ENCODE peak calls at places on chromosomes 4 and X, in ten cellular contexts. E is progenitor cell of endocrine pancreas, N is Peyer's patch, Z is astrocyte, T is psoas muscle, J is astrocyte of the cerebellum, A is heart left ventricle, O is esophagus squamous epithelium, K is epithelial cell of esophagus, G is ovary. W is an unnamed sample.
A peak's percentile ranks its signal among the peaks of the same experiment; 100 is the strongest.

GRCh38 chrX:129650821-129651510 is 3.8 kb downstream of the APLN start:
- DNase-seq in E (no peak), N (peak; percentile 36), Z (no peak), T (no peak), J (no peak), A (no peak), O (no peak), K (no peak), G (no peak), W (no peak)

GRCh38 chr4:184406915-184407314 is 67.4 kb downstream of the IRF2 start:
- DNase-seq in E (no peak), N (no peak), Z (no peak), T (no peak), J (no peak), A (no peak), O (no peak), K (peak; percentile 47), G (no peak), W (no peak)

GRCh38 chr4:158750379-158750778 is 18.4 kb upstream of the FNIP2 start:
- DNase-seq in E (no peak), N (no peak), Z (peak; percentile 95), T (no peak), J (peak; percentile 92), A (no peak), O (no peak), K (no peak), G (no peak), W (no peak)

GRCh38 chr4:184514121-184514988 is 40.0 kb upstream of the IRF2 start:
- DNase-seq in E (no peak), N (peak; percentile 73), Z (peak; percentile 86), T (peak; percentile 60), J (peak; percentile 62), A (peak; percentile 64), O (peak; percentile 5), K (peak; percentile 77), G (peak; percentile 48), W (peak; percentile 7)

GRCh38 chrX:108028854-108029253 is 16.0 kb upstream of the VSIG1 start:
- DNase-seq in E (no peak), N (no peak), Z (no peak), T (no peak), J (no peak), A (no peak), O (no peak), K (no peak), G (no peak), W (no peak)

GRCh38 chr4:101162990-101163380 is 184.3 kb downstream of the PPP3CA start:
- DNase-seq in E (no peak), N (no peak), Z (no peak), T (no peak), J (no peak), A (no peak), O (no peak), K (no peak), G (no peak), W (no peak)

GRCh38 chrX:97638621-97639020 is 754.9 kb downstream of the RPA4 start:
- DNase-seq in E (no peak), N (no peak), Z (no peak), T (no peak), J (no peak), A (no peak), O (no peak), K (no peak), G (no peak), W (no peak)

GRCh38 chr4:164648849-164649212 is 105.1 kb upstream of the SMIM31 start:
- DNase-seq in E (no peak), N (no peak), Z (no peak), T (no peak), J (no peak), A (no peak), O (no peak), K (peak; percentile 6), G (no peak), W (no peak)

GRCh38 chrX:68090266-68090665 is 343.0 kb downstream of the OPHN1 start:
- DNase-seq in E (no peak), N (no peak), Z (no peak), T (no peak), J (no peak), A (no peak), O (no peak), K (no peak), G (no peak), W (no peak)

GRCh38 chr4:113534698-113535097 is 226.8 kb downstream of the CAMK2D start:
- DNase-seq in E (no peak), N (no peak), Z (peak; percentile 37), T (no peak), J (no peak), A (no peak), O (no peak), K (peak; percentile 13), G (no peak), W (no peak)

GRCh38 chrX:123976671-123977316 is 15.3 kb downstream of the STAG2 start:
- DNase-seq in E (no peak), N (no peak), Z (no peak), T (no peak), J (no peak), A (no peak), O (no peak), K (peak; percentile 47), G (no peak), W (no peak)

GRCh38 chrX:53403535-53403934 is 18.9 kb downstream of the SMC1A start:
- DNase-seq in E (no peak), N (no peak), Z (no peak), T (no peak), J (no peak), A (no peak), O (no peak), K (no peak), G (no peak), W (no peak)

GRCh38 chr4:73606465-73606974 is 13.7 kb downstream of the RASSF6 start:
- DNase-seq in E (no peak), N (no peak), Z (no peak), T (no peak), J (no peak), A (no peak), O (no peak), K (no peak), G (no peak), W (no peak)

GRCh38 chr4:2818351-2818939 is 25.2 kb upstream of the ADD1 start:
- DNase-seq in E (no peak), N (no peak), Z (no peak), T (peak; percentile 17), J (no peak), A (no peak), O (no peak), K (no peak), G (peak; percentile 57), W (peak; percentile 20)

GRCh38 chr4:160877087-160877790 is 1286.6 kb downstream of the FSTL5 start:
- DNase-seq in E (no peak), N (no peak), Z (peak; percentile 0), T (no peak), J (no peak), A (no peak), O (no peak), K (peak; percentile 25), G (no peak), W (no peak)

GRCh38 chr4:74543983-74544382 is 99.0 kb downstream of the AREG start:
- DNase-seq in E (no peak), N (no peak), Z (peak; percentile 78), T (no peak), J (no peak), A (no peak), O (no peak), K (peak; percentile 67), G (no peak), W (no peak)

GRCh38 chr4:123046096-123046495 is 123.7 kb upstream of the NUDT6 start:
- DNase-seq in E (no peak), N (no peak), Z (no peak), T (no peak), J (no peak), A (no peak), O (no peak), K (no peak), G (no peak), W (no peak)

GRCh38 chr4:141254326-141254725 is 33.6 kb downstream of the ZNF330 start:
- DNase-seq in E (no peak), N (no peak), Z (no peak), T (no peak), J (no peak), A (no peak), O (no peak), K (no peak), G (no peak), W (no peak)
- TF ChIP-seq CTCF in E (peak; percentile 22), N (no peak), Z (no peak), T (no peak), J (no peak), A (no peak), O (no peak), K (peak; percentile 13), G (no peak), W (no peak)

GRCh38 chrX:153649178-153649914 is 2.3 kb downstream of the DUSP9 start:
- DNase-seq in E (no peak), N (peak; percentile 55), Z (no peak), T (no peak), J (no peak), A (peak; percentile 39), O (no peak), K (peak; percentile 30), G (peak; percentile 16), W (peak; percentile 36)

GRCh38 chrX:153649915-153650782 is 3.1 kb downstream of the DUSP9 start:
- DNase-seq in E (no peak), N (peak; percentile 34), Z (no peak), T (no peak), J (no peak), A (peak; percentile 15), O (no peak), K (no peak), G (peak; percentile 11), W (no peak)

GRCh38 chrX:153650959-153651358 is 4.0 kb downstream of the DUSP9 start:
- DNase-seq in E (no peak), N (no peak), Z (no peak), T (no peak), J (no peak), A (peak; percentile 0), O (no peak), K (no peak), G (no peak), W (no peak)

GRCh38 chrX:153653556-153653955 is 6.6 kb downstream of the DUSP9 start:
- DNase-seq in E (no peak), N (no peak), Z (no peak), T (no peak), J (no peak), A (no peak), O (no peak), K (no peak), G (no peak), W (no peak)

GRCh38 chrX:153651540-153652079 is 4.6 kb downstream of the DUSP9 start:
- DNase-seq in E (no peak), N (peak; percentile 43), Z (no peak), T (no peak), J (no peak), A (peak; percentile 13), O (no peak), K (no peak), G (no peak), W (no peak)
- TF ChIP-seq CTCF in E (peak; percentile 42), N (no peak), Z (no peak), T (no peak), J (peak; percentile 41), A (no peak), O (no peak), K (peak; percentile 40), G (no peak), W (peak; percentile 47)

GRCh38 chr4:6333301-6334202 is 63.9 kb downstream of the WFS1 start:
- DNase-seq in E (no peak), N (no peak), Z (no peak), T (no peak), J (no peak), A (no peak), O (no peak), K (no peak), G (no peak), W (no peak)
- TF ChIP-seq CTCF in E (peak; percentile 57), N (peak; percentile 25), Z (peak; percentile 40), T (peak; percentile 27), J (peak; percentile 51), A (no peak), O (no peak), K (peak; percentile 51), G (no peak), W (peak; percentile 55)

GRCh38 chrX:69142688-69143239 is 22.5 kb downstream of the PJA1 start:
- DNase-seq in E (no peak), N (no peak), Z (no peak), T (no peak), J (no peak), A (no peak), O (no peak), K (no peak), G (no peak), W (no peak)
- TF ChIP-seq CTCF in E (no peak), N (no peak), Z (no peak), T (no peak), J (no peak), A (no peak), O (no peak), K (no peak), G (no peak), W (no peak)

W was measured in Calu3.